ENCODE peak calls at places on chromosomes 3 and 15, in nine cellular contexts. D, P, G, V, R, Y, S, I and H are unnamed samples. For H3K4me1, the result is how much of the 10 kb centered on the place peaks cover.

GRCh38 chr3:43011638-43012037 is 32.5 kb downstream of the GASK1A start:
- DNase-seq in D (no peak), P (no peak), G (no peak), V (no peak), R (no peak), Y (no peak), S (no peak), I (no peak), H (no peak)

GRCh38 chr3:99972380-99973104 is 141.8 kb downstream of the FILIP1L start:
- DNase-seq in D (no peak), P (no peak), G (no peak), V (no peak), R (no peak), Y (peak), S (no peak), I (no peak), H (no peak)

GRCh38 chr3:1082024-1082633 is 10.7 kb upstream of the CNTN6 start:
- DNase-seq in D (peak), P (peak), G (peak), V (no peak), R (no peak), Y (no peak), S (no peak), I (peak), H (no peak)

GRCh38 chr15:43775411-43775965 is 1.3 kb downstream of the ELL3 start:
- DNase-seq in D (peak), P (peak), G (peak), V (no peak), R (no peak), Y (peak), S (peak), I (no peak), H (peak)

GRCh38 chr3:11335056-11335608 is 62.9 kb downstream of the ATG7 start:
- DNase-seq in D (peak), P (peak), G (peak), V (no peak), R (no peak), Y (no peak), S (no peak), I (no peak), H (no peak)

GRCh38 chr3:45659661-45660566 is 29.3 kb upstream of the SACM1L start:
- DNase-seq in D (peak), P (peak), G (peak), V (peak), R (peak), Y (peak), S (peak), I (no peak), H (peak)

GRCh38 chr3:69442771-69443197 is 56.9 kb upstream of the FRMD4B start:
- DNase-seq in D (no peak), P (no peak), G (no peak), V (no peak), R (no peak), Y (no peak), S (no peak), I (no peak), H (no peak)

GRCh38 chr3:141485578-141486415 is 1.0 kb upstream of the RASA2 start:
- DNase-seq in D (no peak), P (peak), G (peak), V (no peak), R (no peak), Y (no peak), S (no peak), I (no peak), H (no peak)

GRCh38 chr3:100900671-100901070 is 92.5 kb downstream of the ABI3BP start:
- DNase-seq in D (no peak), P (peak), G (no peak), V (no peak), R (no peak), Y (no peak), S (no peak), I (no peak), H (no peak)

GRCh38 chr3:17915341-17915740 is 172.9 kb upstream of the TBC1D5 start:
- DNase-seq in D (no peak), P (no peak), G (no peak), V (no peak), R (no peak), Y (no peak), S (no peak), I (no peak), H (no peak)

GRCh38 chr3:140198242-140198641 is 263.3 kb downstream of the CLSTN2 start:
- DNase-seq in D (no peak), P (no peak), G (no peak), V (no peak), R (no peak), Y (no peak), S (no peak), I (no peak), H (no peak)

GRCh38 chr3:10992946-10993728 is 589 bp downstream of the SLC6A1 start:
- DNase-seq in D (no peak), P (no peak), G (no peak), V (no peak), R (no peak), Y (no peak), S (no peak), I (no peak), H (no peak)

GRCh38 chr15:93029613-93030429 is 59.2 kb downstream of the RGMA start:
- DNase-seq in D (no peak), P (no peak), G (no peak), V (no peak), R (peak), Y (peak), S (peak), I (peak), H (no peak)

GRCh38 chr3:66195347-66195783 is 25.4 kb upstream of the SLC25A26 start:
- DNase-seq in D (peak), P (peak), G (peak), V (peak), R (peak), Y (peak), S (peak), I (peak), H (peak)

GRCh38 chr3:106628407-106628806 is 748.8 kb upstream of the CCDC54 start:
- DNase-seq in D (no peak), P (peak), G (no peak), V (no peak), R (no peak), Y (no peak), S (no peak), I (no peak), H (no peak)

GRCh38 chr3:100033184-100033583 is 81.1 kb downstream of the FILIP1L start:
- DNase-seq in D (no peak), P (no peak), G (no peak), V (no peak), R (no peak), Y (no peak), S (peak), I (no peak), H (no peak)

GRCh38 chr3:46865034-46865507 is 1.8 kb upstream of the MYL3 start:
- DNase-seq in D (peak), P (no peak), G (no peak), V (peak), R (peak), Y (peak), S (peak), I (peak), H (peak)

GRCh38 chr3:71078199-71078598 is 505.3 kb downstream of the FOXP1 start:
- DNase-seq in D (no peak), P (no peak), G (no peak), V (no peak), R (no peak), Y (no peak), S (no peak), I (no peak), H (no peak)

GRCh38 chr15:46644493-46645481 is 1010.0 kb downstream of the SQOR start:
- DNase-seq in D (no peak), P (no peak), G (no peak), V (no peak), R (no peak), Y (no peak), S (no peak), I (no peak), H (no peak)

GRCh38 chr3:177830411-177830849 is 633.1 kb upstream of the TBL1XR1 start:
- DNase-seq in D (no peak), P (no peak), G (peak), V (no peak), R (no peak), Y (no peak), S (no peak), I (no peak), H (no peak)

GRCh38 chr15:33068007-33068441 is 126.5 kb downstream of the FMN1 start:
- DNase-seq in D (peak), P (no peak), G (peak), V (peak), R (peak), Y (peak), S (no peak), I (peak), H (peak)

DNA sequence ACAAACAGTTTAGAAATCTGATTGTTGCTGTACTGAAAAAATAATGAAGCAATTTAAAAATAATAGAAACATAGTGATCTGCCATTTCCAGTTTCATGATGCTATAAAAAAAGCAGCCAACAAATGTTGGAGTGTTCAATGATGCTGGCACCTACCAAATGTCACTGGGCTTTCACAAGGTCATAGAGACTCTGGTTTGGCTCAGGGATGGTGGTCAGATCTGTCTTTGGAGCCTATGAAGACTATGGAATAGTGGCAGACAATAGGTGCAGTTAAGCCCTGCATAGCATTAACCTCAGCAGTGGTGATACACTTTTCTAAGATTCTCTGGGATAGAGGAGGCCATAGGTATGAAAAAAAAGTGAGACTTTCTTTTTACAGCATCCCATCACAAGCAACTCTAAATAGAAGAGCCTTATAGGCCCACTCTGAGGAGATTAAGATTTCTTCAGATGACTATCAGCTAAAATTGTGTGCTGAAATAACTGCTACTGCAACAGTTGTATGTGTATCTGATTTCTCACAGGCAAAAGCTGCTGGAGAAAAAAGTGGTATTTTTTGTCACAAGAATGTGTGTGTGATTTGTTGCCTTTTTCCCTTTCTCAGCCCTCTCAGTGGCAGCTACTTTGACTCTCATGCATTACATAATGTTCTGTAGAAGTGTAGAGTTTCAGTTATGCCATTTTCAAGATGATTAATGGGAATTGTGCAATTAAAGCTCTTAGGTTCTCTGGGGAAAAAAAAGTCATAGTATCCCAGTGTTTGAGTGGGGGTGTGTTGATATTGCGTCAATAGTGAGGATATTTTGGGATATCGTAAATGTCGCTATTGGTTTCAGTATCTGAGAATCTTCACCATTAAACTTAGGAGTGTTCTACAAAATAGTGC is 137.4 kb downstream of the MBNL1 start:
- DNase-seq in D (no peak), P (peak), G (no peak), V (no peak), R (no peak), Y (no peak), S (no peak), I (no peak), H (no peak)
- H3K4me3 ChIP-seq in D (no peak), P (peak), G (no peak), V (peak), R (no peak), Y (peak), S (no peak), I (no peak), H (peak)

GRCh38 chr3:137205394-137206060 is 247.7 kb downstream of the IL20RB start:
- DNase-seq in D (no peak), P (no peak), G (no peak), V (no peak), R (no peak), Y (no peak), S (no peak), I (no peak), H (no peak)

GRCh38 chr3:137201066-137201465 is 243.3 kb downstream of the IL20RB start:
- DNase-seq in D (no peak), P (no peak), G (no peak), V (no peak), R (no peak), Y (no peak), S (no peak), I (no peak), H (no peak)

GRCh38 chr3:137204409-137204808 is 246.6 kb downstream of the IL20RB start:
- DNase-seq in D (no peak), P (peak), G (no peak), V (no peak), R (no peak), Y (no peak), S (no peak), I (no peak), H (no peak)

GRCh38 chr3:137199678-137200077 is 241.9 kb downstream of the IL20RB start:
- DNase-seq in D (no peak), P (no peak), G (no peak), V (no peak), R (no peak), Y (no peak), S (no peak), I (no peak), H (no peak)

DNA sequence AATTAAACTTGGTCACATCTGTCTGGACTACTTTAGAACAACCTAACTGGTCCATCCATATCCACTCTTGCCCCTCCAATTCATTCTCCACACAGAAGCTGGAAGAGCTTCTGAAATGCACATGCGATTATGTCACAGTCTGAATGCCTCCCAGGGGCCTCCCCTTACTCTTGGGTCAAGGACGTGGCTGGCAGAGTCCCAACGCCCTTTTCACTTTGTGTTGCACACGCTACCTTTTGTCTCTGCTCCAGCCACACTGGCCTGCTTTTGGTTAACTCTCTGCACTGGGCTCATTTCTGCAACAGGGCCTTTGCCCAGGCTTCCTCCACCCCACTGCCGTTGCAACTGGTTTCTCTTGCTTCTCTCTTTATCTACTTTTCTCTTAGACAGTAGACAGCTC is 245.2 kb downstream of the IL20RB start:
- DNase-seq in D (no peak), P (no peak), G (no peak), V (peak), R (no peak), Y (no peak), S (no peak), I (no peak), H (peak)
- H3K4me1 ChIP-seq in D (under half), P (under half), G (under half), V (under half), R (under half), Y (under half), S (under half), I (under half), H (under half)

DNA sequence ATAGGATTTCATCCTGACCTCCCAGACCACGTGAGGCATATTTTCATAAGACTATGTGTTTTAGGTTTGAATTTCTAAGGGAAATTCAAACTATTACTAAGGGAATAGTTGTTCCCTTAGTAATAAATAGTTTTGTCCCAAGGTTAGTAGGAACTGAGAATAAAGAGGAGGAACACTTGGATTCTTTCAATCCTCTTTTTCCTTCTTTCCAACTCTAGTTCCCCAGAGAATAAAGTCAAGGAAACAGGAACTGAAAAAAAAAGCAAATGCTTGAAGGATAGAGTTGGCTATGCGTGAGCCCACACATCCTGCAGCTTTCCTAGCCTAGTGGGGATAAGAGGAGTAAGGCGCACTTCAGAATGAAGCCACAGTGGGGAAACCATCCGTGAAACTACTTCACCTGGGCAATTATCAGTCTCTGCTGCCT is 312.1 kb upstream of the TGFBR2 start:
- DNase-seq in D (no peak), P (no peak), G (no peak), V (no peak), R (no peak), Y (peak), S (no peak), I (no peak), H (no peak)
- TF ChIP-seq CTCF in D (no peak), P (no peak), G (no peak), V (no peak), R (no peak), Y (no peak), S (no peak), I (no peak), H (no peak)

DNA sequence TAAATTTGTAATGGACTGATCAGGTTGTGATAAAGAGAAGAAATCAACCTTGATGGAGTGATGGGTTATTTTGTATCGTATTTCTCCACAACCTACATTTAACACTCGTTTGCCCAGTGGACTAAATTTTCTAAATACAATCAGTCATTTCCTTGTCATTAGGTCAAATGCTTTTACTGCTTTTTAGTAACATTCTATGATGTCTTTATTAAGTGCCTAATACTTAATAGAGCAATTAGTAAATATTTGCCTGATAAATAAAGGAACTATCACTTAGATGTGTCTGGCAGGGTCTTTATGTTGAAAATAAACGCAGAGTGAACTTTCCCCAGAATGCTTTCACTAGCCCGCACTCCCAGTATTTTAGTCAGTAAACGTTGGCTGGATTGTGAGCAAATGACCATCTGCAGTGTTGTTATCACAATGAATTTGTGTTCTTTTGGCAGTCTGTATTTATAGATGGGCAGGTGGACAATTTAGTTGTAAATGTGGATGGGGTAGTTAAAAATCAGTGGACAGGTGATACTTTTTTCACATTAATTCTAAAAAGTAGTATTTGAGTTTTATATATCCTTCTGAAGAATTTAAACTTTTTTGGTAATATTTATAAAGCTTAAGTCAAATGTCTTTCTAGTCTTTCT is 4.8 kb downstream of the USP3 start:
- DNase-seq in D (no peak), P (no peak), G (no peak), V (no peak), R (no peak), Y (no peak), S (no peak), I (no peak), H (no peak)
- H3K4me3 ChIP-seq in D (no peak), P (no peak), G (no peak), V (no peak), R (no peak), Y (no peak), S (no peak), I (no peak), H (no peak)

GRCh38 chr3:32111560-32111959 is 5.1 kb downstream of the GPD1L start:
- DNase-seq in D (no peak), P (no peak), G (no peak), V (no peak), R (no peak), Y (no peak), S (no peak), I (no peak), H (no peak)
- H3K4me1 ChIP-seq in D (under half), P (under half), G (under half), V (half or more), R (under half), Y (half or more), S (under half), I (under half), H (under half)

DNA sequence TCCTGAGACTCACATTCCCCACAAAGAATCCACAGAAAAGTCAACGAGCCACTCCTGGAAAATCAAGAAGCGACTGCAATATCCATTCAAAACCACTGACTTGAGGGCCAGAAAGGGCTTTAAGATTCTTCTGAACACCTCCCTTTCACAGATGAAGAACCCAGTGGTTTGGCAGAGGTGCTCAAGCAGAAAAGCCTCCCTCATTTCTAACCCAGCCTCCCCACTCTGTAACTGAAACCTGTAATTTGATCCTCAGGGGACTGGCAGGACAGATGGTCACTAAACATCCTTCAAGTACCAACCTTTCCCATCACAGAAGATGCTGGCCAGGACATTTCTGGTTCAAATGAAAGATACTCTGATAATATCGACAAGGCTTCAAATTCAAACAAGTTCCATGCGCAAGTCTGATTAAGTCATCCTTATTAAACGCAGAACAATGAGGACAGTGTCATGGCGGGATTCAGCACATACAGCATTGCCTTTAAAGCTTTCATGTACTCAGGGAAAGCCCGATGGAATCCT is 5.5 kb downstream of the SEMA5B start:
- DNase-seq in D (no peak), P (no peak), G (no peak), V (no peak), R (no peak), Y (no peak), S (no peak), I (no peak), H (no peak)
- TF ChIP-seq CTCF in D (no peak), P (no peak), G (no peak), V (no peak), R (no peak), Y (no peak), S (no peak), I (no peak), H (no peak)

GRCh38 chr3:102225407-102226132 is 209.2 kb upstream of the ZPLD1 start:
- DNase-seq in D (peak), P (peak), G (no peak), V (no peak), R (no peak), Y (no peak), S (no peak), I (no peak), H (no peak)

GRCh38 chr3:102226463-102226862 is 208.4 kb upstream of the ZPLD1 start:
- DNase-seq in D (no peak), P (no peak), G (no peak), V (no peak), R (no peak), Y (no peak), S (no peak), I (no peak), H (no peak)

GRCh38 chr3:102230057-102230456 is 204.8 kb upstream of the ZPLD1 start:
- DNase-seq in D (no peak), P (no peak), G (no peak), V (no peak), R (no peak), Y (no peak), S (no peak), I (no peak), H (no peak)

GRCh38 chr3:102233881-102234280 is 200.9 kb upstream of the ZPLD1 start:
- DNase-seq in D (no peak), P (peak), G (no peak), V (no peak), R (no peak), Y (no peak), S (no peak), I (no peak), H (no peak)

DNA sequence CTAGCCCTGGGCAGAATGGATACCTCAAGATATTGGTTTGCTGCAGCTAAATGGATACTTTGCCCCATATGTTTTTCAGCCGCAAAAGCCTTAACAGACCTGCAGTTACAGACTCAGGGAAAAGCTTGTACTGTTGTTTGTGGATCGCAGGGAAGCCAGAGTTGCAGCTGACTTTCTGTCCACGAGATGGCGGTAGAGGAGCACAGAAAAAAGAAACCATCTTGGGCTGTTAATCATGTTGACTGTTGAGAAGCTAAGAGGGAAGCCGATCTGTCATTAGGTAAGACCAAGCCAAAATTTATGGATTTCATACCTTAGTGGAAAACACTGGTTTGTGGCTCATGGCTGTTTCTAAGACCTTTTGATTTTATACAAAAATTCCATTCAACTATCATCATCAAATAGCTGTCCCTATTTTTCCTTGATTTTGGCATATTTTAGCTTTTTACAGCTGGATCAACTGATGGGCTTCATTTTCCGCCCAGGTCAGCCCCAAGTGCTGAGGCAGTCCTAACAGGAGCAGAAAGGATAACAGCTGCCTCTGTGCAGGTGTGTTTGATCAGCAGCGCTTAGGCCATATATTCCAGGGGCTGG is 205.7 kb upstream of the ZPLD1 start:
- DNase-seq in D (peak), P (peak), G (peak), V (peak), R (no peak), Y (peak), S (peak), I (peak), H (peak)
- H3K4me3 ChIP-seq in D (no peak), P (no peak), G (no peak), V (no peak), R (no peak), Y (no peak), S (no peak), I (no peak), H (no peak)